ENCODE peak calls at places on chromosomes 11 and 22, in seven cellular contexts. I is tibial nerve, U is neuronal stem cell, M is AG04450, H is RWPE1, A is cardiac muscle cell, S is SJSA1. V is an unnamed sample.
A peak's percentile ranks its signal among the peaks of the same experiment; 100 is the strongest.

GRCh38 chr22:47034076-47034808 is 271.8 kb downstream of the TBC1D22A start:
- DNase-seq in I (no peak), U (no peak), M (no peak), H (no peak), A (no peak), S (no peak), V (no peak)

GRCh38 chr22:45284705-45285305 is at the start of gene UPK3A:
- DNase-seq in I (no peak), U (peak; percentile 64), M (no peak), H (peak; percentile 25), A (peak; percentile 10), S (no peak), V (no peak)

GRCh38 chr22:43182726-43183125 is 4.2 kb downstream of the TTLL12 start:
- DNase-seq in I (no peak), U (no peak), M (no peak), H (no peak), A (no peak), S (no peak), V (no peak)

GRCh38 chr11:34915136-34916013 is 804 bp downstream of the APIP start:
- DNase-seq in I (no peak), U (no peak), M (no peak), H (no peak), A (peak; percentile 51), S (no peak), V (peak; percentile 27)

GRCh38 chr11:112156153-112156552 is 7.7 kb downstream of the IL18 start:
- DNase-seq in I (no peak), U (no peak), M (no peak), H (no peak), A (peak; percentile 32), S (no peak), V (no peak)

GRCh38 chr11:66159585-66159984 is 89.5 kb downstream of the PACS1 start:
- DNase-seq in I (no peak), U (no peak), M (no peak), H (no peak), A (peak; percentile 40), S (no peak), V (no peak)

GRCh38 chr22:48781391-48781790 is 1046.3 kb downstream of the BRD1 start:
- DNase-seq in I (no peak), U (no peak), M (no peak), H (no peak), A (no peak), S (no peak), V (no peak)

GRCh38 chr11:8033312-8033715 is 46.2 kb downstream of the EIF3F start:
- DNase-seq in I (peak; percentile 85), U (peak; percentile 73), M (peak; percentile 70), H (peak; percentile 74), A (peak; percentile 93), S (peak; percentile 16), V (peak; percentile 27)

GRCh38 chr11:116644201-116644947 is 128.4 kb downstream of the BUD13 start:
- DNase-seq in I (no peak), U (no peak), M (no peak), H (no peak), A (no peak), S (no peak), V (no peak)

GRCh38 chr11:31768744-31769143 is 42.4 kb downstream of the PAX6 start:
- DNase-seq in I (no peak), U (no peak), M (no peak), H (no peak), A (no peak), S (no peak), V (no peak)

GRCh38 chr11:100515087-100515486 is 172.0 kb upstream of the ARHGAP42 start:
- DNase-seq in I (no peak), U (no peak), M (peak; percentile 7), H (peak; percentile 15), A (peak; percentile 6), S (peak; percentile 43), V (no peak)

GRCh38 chr22:47207846-47208554 is 445.6 kb downstream of the TBC1D22A start:
- DNase-seq in I (no peak), U (no peak), M (no peak), H (no peak), A (no peak), S (no peak), V (no peak)

GRCh38 chr11:15871904-15872303 is 484.4 kb downstream of the SOX6 start:
- DNase-seq in I (no peak), U (no peak), M (no peak), H (no peak), A (no peak), S (no peak), V (no peak)

GRCh38 chr22:49824185-49824925 is 3.3 kb downstream of the BRD1 start:
- DNase-seq in I (no peak), U (no peak), M (no peak), H (no peak), A (no peak), S (no peak), V (no peak)

GRCh38 chr11:128936546-128937275 is 6.0 kb downstream of the TP53AIP1 start:
- DNase-seq in I (no peak), U (peak; percentile 30), M (no peak), H (no peak), A (no peak), S (no peak), V (no peak)

GRCh38 chr11:95563173-95563572 is 226.4 kb downstream of the FAM76B start:
- DNase-seq in I (no peak), U (no peak), M (no peak), H (no peak), A (no peak), S (no peak), V (no peak)

GRCh38 chr11:128492461-128492860 is 94.9 kb downstream of the ETS1 start:
- DNase-seq in I (no peak), U (no peak), M (no peak), H (peak; percentile 39), A (peak; percentile 71), S (peak; percentile 47), V (no peak)

GRCh38 chr11:112453601-112454577 is 193.2 kb upstream of the PLET1 start:
- DNase-seq in I (no peak), U (no peak), M (no peak), H (peak; percentile 55), A (peak; percentile 52), S (no peak), V (no peak)

GRCh38 chr11:8809185-8809584 is 101.8 kb upstream of the AKIP1 start:
- DNase-seq in I (no peak), U (no peak), M (no peak), H (peak; percentile 20), A (no peak), S (no peak), V (no peak)

GRCh38 chr11:116821050-116821918 is 1.8 kb downstream of the APOA4 start:
- DNase-seq in I (no peak), U (no peak), M (no peak), H (no peak), A (no peak), S (no peak), V (no peak)

GRCh38 chr11:122727101-122727929 is 71.8 kb downstream of the UBASH3B start:
- DNase-seq in I (no peak), U (peak; percentile 17), M (no peak), H (no peak), A (no peak), S (no peak), V (no peak)

GRCh38 chr22:49825944-49826602 is 1.6 kb downstream of the BRD1 start:
- DNase-seq in I (no peak), U (no peak), M (no peak), H (no peak), A (peak; percentile 37), S (peak; percentile 40), V (no peak)

GRCh38 chr11:102882389-102883024 is 7.7 kb upstream of the MMP12 start:
- DNase-seq in I (no peak), U (no peak), M (no peak), H (no peak), A (no peak), S (no peak), V (no peak)

DNA sequence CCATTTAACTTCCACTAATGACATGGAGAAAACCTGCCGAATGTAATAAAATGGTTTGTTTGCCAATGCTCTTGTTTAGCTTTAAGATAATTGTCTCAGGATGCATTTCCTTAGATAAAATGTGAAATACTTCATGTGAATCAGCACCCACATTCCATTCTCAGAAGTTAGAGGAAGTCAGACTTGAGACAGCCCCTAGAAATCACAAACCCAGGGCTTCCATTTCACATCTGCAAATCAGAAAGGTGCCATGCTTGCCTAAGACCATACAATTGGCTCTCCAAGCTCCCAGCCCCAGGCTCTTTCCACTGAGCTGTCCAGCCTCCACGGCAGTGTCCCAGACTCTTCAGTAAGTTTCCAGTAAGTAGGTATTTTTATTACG is 35.6 kb upstream of the ADORA2A start:
- DNase-seq in I (no peak), U (no peak), M (peak; percentile 38), H (no peak), A (peak; percentile 67), S (peak; percentile 53), V (no peak)
- H3K27ac ChIP-seq in I (no peak overlapping the region), U (no peak overlapping the region), M (no peak overlapping the region), H (no peak overlapping the region), A (no peak overlapping the region), S (peak overlapping the region; percentile 30), V (no peak overlapping the region)

GRCh38 chr22:21815958-21816357 is 51.5 kb downstream of the MAPK1 start:
- DNase-seq in I (no peak), U (no peak), M (no peak), H (no peak), A (no peak), S (no peak), V (no peak)
- H3K27ac ChIP-seq in I (peak overlapping the region; percentile 24), U (no peak overlapping the region), M (no peak overlapping the region), H (peak overlapping the region; percentile 56), A (no peak overlapping the region), S (peak overlapping the region; percentile 88), V (no peak overlapping the region)

DNA sequence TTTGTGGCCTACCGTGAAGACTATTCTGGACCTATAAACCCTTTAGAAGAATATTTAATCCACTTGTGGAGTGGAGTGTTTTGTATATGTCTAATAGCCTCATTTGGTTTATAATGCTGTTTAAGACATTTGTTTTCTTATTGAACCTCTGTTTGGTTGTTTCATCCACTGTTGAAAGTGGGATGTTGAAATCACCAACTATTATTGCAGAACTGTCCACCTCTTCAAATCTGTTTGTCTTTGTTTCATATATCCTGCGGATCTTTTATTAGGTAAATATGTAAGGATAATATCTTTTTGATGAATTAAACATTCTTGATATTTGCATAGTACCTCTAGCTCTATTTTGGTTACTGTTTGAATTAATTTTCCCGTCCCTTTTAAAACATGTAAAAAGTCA is 49.1 kb downstream of the XKR3 start:
- DNase-seq in I (no peak), U (no peak), M (no peak), H (no peak), A (no peak), S (no peak), V (no peak)
- H3K27ac ChIP-seq in I (no peak overlapping the region), U (no peak overlapping the region), M (no peak overlapping the region), H (no peak overlapping the region), A (no peak overlapping the region), S (no peak overlapping the region), V (no peak overlapping the region)

DNA sequence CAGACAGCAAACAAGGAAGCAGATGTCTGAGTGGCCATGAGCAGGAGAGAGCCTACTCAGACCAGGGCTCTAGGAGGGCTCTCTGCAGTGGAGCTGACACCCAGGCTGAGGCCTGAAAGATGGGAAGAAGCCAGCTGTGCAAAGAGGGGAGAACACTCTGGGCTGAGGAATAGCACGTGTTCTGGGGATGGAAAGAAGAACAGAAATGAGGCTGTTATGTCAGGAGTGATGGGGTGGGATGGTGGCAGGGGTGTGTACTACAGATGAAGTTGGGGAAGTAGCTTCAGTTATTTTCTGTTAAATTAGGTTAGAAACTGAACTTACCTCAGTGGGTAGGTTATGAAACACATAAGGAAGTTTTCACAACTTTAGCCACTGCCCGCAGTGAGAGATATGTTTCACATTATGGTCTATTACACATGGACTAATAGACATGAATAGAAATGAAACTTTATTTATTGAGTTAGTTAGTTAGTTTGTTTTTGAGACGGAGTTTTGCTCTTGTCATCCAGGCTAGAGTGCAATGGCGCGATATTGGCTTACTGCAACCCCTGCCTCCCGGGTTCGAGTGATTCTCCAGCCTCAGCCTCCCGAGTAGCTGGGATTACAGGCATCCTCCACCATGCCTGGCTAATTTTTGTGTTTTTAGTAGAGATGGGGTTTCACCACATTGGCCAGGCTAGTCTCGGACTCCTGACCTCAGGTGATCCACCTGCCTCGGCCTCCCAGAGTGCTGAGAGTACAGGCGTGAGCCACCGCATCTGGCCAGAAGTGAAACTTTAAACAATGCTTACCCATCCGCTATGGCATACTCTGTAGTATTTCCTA is 7.8 kb downstream of the DCPS start:
- DNase-seq in I (no peak), U (no peak), M (no peak), H (no peak), A (peak; percentile 31), S (no peak), V (no peak)
- H3K27ac ChIP-seq in I (no peak overlapping the region), U (no peak overlapping the region), M (no peak overlapping the region), H (peak overlapping the region; percentile 48), A (no peak overlapping the region), S (no peak overlapping the region), V (no peak overlapping the region)

V was measured in caudate nucleus.